ENCODE peak calls at places on chromosomes 6 and 20, in eight cellular contexts. E, J, R, A, F, U, I and Z are unnamed samples.
A peak's percentile ranks its signal among the peaks of the same experiment; 100 is the strongest.

GRCh38 chr6:119742188-119742803 is 392.7 kb upstream of the MAN1A1 start:
- DNase-seq in R (peak; percentile 18), U (peak; percentile 85), A (peak; percentile 53), I (peak; percentile 54), E (peak; percentile 35), F (no peak), J (peak; percentile 54), Z (peak; percentile 3)

GRCh38 chr6:56448056-56448455 is 194.6 kb downstream of the DST start:
- DNase-seq in R (no peak), I (no peak), A (no peak), U (no peak), E (peak; percentile 27), F (no peak), J (no peak), Z (no peak)

GRCh38 chr20:47456952-47457724 is 44.5 kb upstream of the NCOA3 start:
- DNase-seq in E (no peak), U (no peak), F (no peak), A (no peak), I (no peak), R (no peak), J (no peak), Z (no peak)

GRCh38 chr6:48564036-48564820 is 453.2 kb upstream of the PTCHD4 start:
- DNase-seq in E (no peak), I (no peak), A (no peak), R (no peak), F (no peak), J (no peak), U (peak; percentile 50), Z (no peak)

GRCh38 chr6:140050232-140050995 is 676.0 kb upstream of the CITED2 start:
- DNase-seq in E (peak; percentile 15), J (no peak), I (peak; percentile 23), A (no peak), R (no peak), F (no peak), U (peak; percentile 21), Z (no peak)

GRCh38 chr6:12890171-12890790 is 173.7 kb downstream of the PHACTR1 start:
- DNase-seq in A (peak; percentile 19), J (peak; percentile 40), R (no peak), I (peak; percentile 24), E (no peak), F (no peak), U (peak; percentile 66), Z (no peak)

GRCh38 chr20:52105573-52106422 is 85.8 kb downstream of the ZFP64 start:
- DNase-seq in I (no peak), E (no peak), U (peak; percentile 96), J (no peak), R (no peak), F (no peak), A (no peak), Z (no peak)

GRCh38 chr20:50146732-50147662 is 6.5 kb downstream of the PEDS1 start:
- DNase-seq in E (no peak), J (peak; percentile 62), A (no peak), I (no peak), U (peak; percentile 62), R (no peak), F (peak; percentile 45), Z (peak; percentile 88)

GRCh38 chr20:5133998-5134397 is 7.2 kb downstream of the CDS2 start:
- DNase-seq in E (no peak), U (no peak), I (no peak), A (no peak), R (no peak), F (no peak), J (no peak), Z (no peak)

GRCh38 chr20:23245553-23246128 is 105.0 kb upstream of the NXT1 start:
- DNase-seq in J (peak; percentile 63), I (peak; percentile 52), E (no peak), R (peak; percentile 32), F (peak; percentile 48), A (no peak), U (peak; percentile 80), Z (peak; percentile 91)

GRCh38 chr6:32692019-32692418 is 25.6 kb upstream of the HLA-DQB1 start:
- DNase-seq in R (peak; percentile 17), U (peak; percentile 72), A (peak; percentile 42), I (peak; percentile 35), E (no peak), F (peak; percentile 50), J (peak; percentile 18), Z (no peak)

GRCh38 chr6:17397764-17398194 is 4.4 kb downstream of the CAP2 start:
- DNase-seq in F (no peak), A (no peak), U (no peak), R (no peak), I (no peak), J (no peak), E (no peak), Z (no peak)

GRCh38 chr6:24574809-24575208 is 71.2 kb downstream of the KIAA0319 start:
- DNase-seq in E (peak; percentile 22), R (no peak), U (no peak), J (no peak), F (no peak), I (no peak), A (no peak), Z (peak; percentile 5)

GRCh38 chr20:50844430-50845100 is 49.7 kb downstream of the BCAS4 start:
- DNase-seq in F (peak; percentile 83), R (no peak), E (no peak), U (no peak), A (peak; percentile 67), I (peak; percentile 25), J (peak; percentile 46), Z (no peak)

GRCh38 chr6:121437861-121438651 is 2.6 kb downstream of the GJA1 start:
- DNase-seq in F (no peak), E (no peak), I (no peak), U (peak; percentile 95), A (no peak), J (no peak), R (no peak), Z (no peak)

GRCh38 chr20:37649635-37650244 is 44.1 kb upstream of the CTNNBL1 start:
- DNase-seq in U (no peak), F (no peak), J (no peak), R (no peak), E (no peak), A (no peak), I (no peak), Z (no peak)

GRCh38 chr20:63709149-63709527 is 1.3 kb downstream of the ZGPAT start:
- DNase-seq in E (no peak), F (no peak), I (no peak), U (no peak), R (no peak), J (no peak), A (no peak), Z (no peak)

GRCh38 chr6:15505463-15505918 is 157.3 kb downstream of the DTNBP1 start:
- DNase-seq in R (no peak), I (no peak), E (no peak), U (no peak), F (no peak), J (no peak), A (no peak), Z (no peak)

GRCh38 chr20:43977252-43977651 is 62.6 kb downstream of the TOX2 start:
- DNase-seq in A (no peak), R (no peak), J (no peak), F (no peak), I (no peak), E (no peak), U (no peak), Z (no peak)

GRCh38 chr6:133590196-133590595 is 298.7 kb upstream of the TCF21 start:
- DNase-seq in I (no peak), R (no peak), E (no peak), F (no peak), U (no peak), A (no peak), J (no peak), Z (no peak)

DNA sequence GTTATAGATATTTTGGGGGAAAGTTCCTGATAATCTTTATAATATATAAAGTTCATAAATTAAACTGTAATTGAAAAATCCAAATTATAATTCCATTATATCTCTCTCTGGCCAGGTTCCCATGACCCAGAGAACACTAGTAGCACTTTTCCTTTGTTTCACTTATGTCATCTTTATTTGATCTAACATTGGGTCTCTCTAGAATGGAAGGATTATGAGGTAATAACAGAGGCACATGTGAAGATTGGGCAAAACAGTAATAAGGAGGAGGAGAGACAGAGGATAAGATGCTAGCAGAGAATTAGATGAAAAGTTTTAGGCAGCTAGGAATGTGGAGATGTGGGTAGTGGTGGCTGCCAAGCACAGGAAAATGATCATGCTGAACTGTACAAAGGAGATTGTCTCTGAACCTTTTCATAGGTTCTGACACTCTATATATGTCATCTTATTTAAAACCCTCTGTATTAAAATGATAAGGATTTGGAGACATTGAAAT is 3.3 kb downstream of the TAB2 start:
- DNase-seq in U (no peak), E (no peak), J (no peak), R (no peak), F (no peak), A (no peak), I (no peak), Z (no peak)
- H3K4me3 ChIP-seq in U (no peak overlapping the region), E (no peak overlapping the region), J (no peak overlapping the region), R (no peak overlapping the region), F (peak overlapping the region; percentile 48), A (no peak overlapping the region), I (no peak overlapping the region), Z (no peak overlapping the region)

GRCh38 chr6:106356382-106356781 is 4.1 kb upstream of the CRYBG1 start:
- DNase-seq in I (no peak), U (no peak), J (no peak), E (no peak), F (no peak), A (no peak), R (no peak), Z (no peak)
- H3K27me3 ChIP-seq in I (peaks cover 2% of the 10 kb centered on the region), U (peaks cover 7% of the 10 kb centered on the region), J (peaks cover 6% of the 10 kb centered on the region), E (peaks cover 18% of the 10 kb centered on the region), F (peaks cover 4% of the 10 kb centered on the region), A (no peaks in the 10 kb centered on the region), R (peaks cover 14% of the 10 kb centered on the region), Z (no peaks in the 10 kb centered on the region)

DNA sequence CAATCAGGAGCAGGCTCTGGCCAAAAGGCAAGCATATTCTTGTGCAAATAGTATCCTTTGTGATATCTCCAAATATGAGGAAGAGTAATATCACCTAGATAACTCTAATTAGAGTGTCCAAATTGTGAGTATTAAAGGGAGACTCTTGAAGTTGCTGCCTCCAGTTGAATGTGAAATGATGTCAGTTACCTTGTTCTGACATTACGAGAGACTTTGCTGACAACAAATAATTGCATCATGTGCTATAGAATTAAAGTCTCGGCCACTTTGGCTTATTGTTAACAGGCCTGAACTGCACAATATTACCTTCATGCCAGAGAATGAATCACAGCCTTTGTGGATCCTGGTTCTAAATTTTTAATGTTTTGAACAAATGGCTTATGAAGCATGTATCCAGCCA is 106.5 kb downstream of the AIG1 start:
- DNase-seq in I (no peak), R (no peak), F (no peak), A (no peak), E (no peak), U (no peak), J (no peak), Z (no peak)
- TF ChIP-seq REST in I (no peak), R (no peak), F (no peak), A (no peak), E (no peak), U (no peak), J (no peak), Z (no peak)

GRCh38 chr20:38673261-38673660 is 51.0 kb upstream of the SLC32A1 start:
- DNase-seq in U (peak; percentile 26), E (no peak), J (no peak), A (no peak), F (no peak), R (no peak), I (no peak), Z (no peak)
- H3K4me3 ChIP-seq in U (peak overlapping the region; percentile 88), E (peak overlapping the region; percentile 59), J (peak overlapping the region; percentile 64), A (no peak overlapping the region), F (no peak overlapping the region), R (no peak overlapping the region), I (no peak overlapping the region), Z (no peak overlapping the region)